ENCODE peak calls at places on chromosomes 3 and 15, in five cellular contexts. G, L, R, T and P are unnamed samples.

GRCh38 chr15:71390101-71390500 is 274.8 kb downstream of the THSD4 start:
- DNase-seq in G (no peak), T (no peak), L (no peak), R (no peak), P (no peak)

GRCh38 chr15:32952901-32953889 is 235.4 kb downstream of the GREM1 start:
- DNase-seq in L (no peak), T (no peak), R (no peak), G (no peak), P (no peak)

GRCh38 chr15:63075072-63075995 is 32.8 kb downstream of the TPM1 start:
- DNase-seq in T (no peak), R (no peak), L (no peak), G (no peak), P (no peak)

GRCh38 chr3:13191016-13191415 is 117.8 kb upstream of the IQSEC1 start:
- DNase-seq in L (no peak), R (no peak), T (no peak), G (no peak), P (no peak)

GRCh38 chr15:63583027-63583426 is 14.2 kb upstream of the FBXL22 start:
- DNase-seq in R (no peak), L (no peak), T (no peak), G (peak; percentile 77), P (no peak)

GRCh38 chr3:46684881-46685280 is 8.6 kb downstream of the ALS2CL start:
- DNase-seq in T (no peak), R (no peak), L (no peak), G (no peak), P (no peak)

GRCh38 chr3:184737641-184738518 is 26.0 kb upstream of the MAGEF1 start:
- DNase-seq in T (no peak), G (peak; percentile 62), L (no peak), R (no peak), P (peak; percentile 56)

GRCh38 chr3:119326976-119327375 is 32.8 kb downstream of the ARHGAP31 start:
- DNase-seq in L (no peak), T (no peak), G (no peak), R (no peak), P (no peak)

GRCh38 chr3:95343228-95343627 is 1280.4 kb downstream of the NSUN3 start:
- DNase-seq in T (no peak), R (no peak), G (no peak), L (no peak), P (no peak)

GRCh38 chr15:62067448-62068044 is 769 bp downstream of the C2CD4A start:
- DNase-seq in G (no peak), R (no peak), L (no peak), T (no peak), P (peak; percentile 48)

GRCh38 chr3:72998489-72998888 is 1.9 kb downstream of the PPP4R2 start:
- DNase-seq in G (no peak), T (no peak), L (no peak), R (no peak), P (no peak)

GRCh38 chr3:9396301-9396631 is 1.1 kb upstream of the SETD5 start:
- DNase-seq in L (no peak), G (peak; percentile 84), T (peak; percentile 93), R (peak; percentile 80), P (peak; percentile 98)

GRCh38 chr15:82663186-82663600 is 16.0 kb upstream of the CPEB1 start:
- DNase-seq in T (no peak), G (peak; percentile 72), L (no peak), R (no peak), P (peak; percentile 72)

GRCh38 chr15:62773369-62774165 is 269.0 kb upstream of the TPM1 start:
- DNase-seq in L (no peak), G (no peak), R (no peak), T (no peak), P (no peak)

GRCh38 chr3:36650271-36650671 is 114.1 kb downstream of the DCLK3 start:
- DNase-seq in G (no peak), L (no peak), R (no peak), T (no peak), P (no peak)

GRCh38 chr3:71389911-71390573 is 193.5 kb downstream of the FOXP1 start:
- DNase-seq in L (peak; percentile 5), R (no peak), T (no peak), G (peak; percentile 36), P (peak; percentile 3)

GRCh38 chr3:36124118-36124796 is 256.0 kb upstream of the STAC start:
- DNase-seq in G (peak; percentile 4), T (no peak), L (no peak), R (no peak), P (peak; percentile 64)

GRCh38 chr3:126883241-126883640 is 99.7 kb upstream of the PLXNA1 start:
- DNase-seq in L (no peak), R (no peak), G (no peak), T (no peak), P (no peak)

GRCh38 chr3:29285356-29286070 is 4.6 kb downstream of the RBMS3 start:
- DNase-seq in R (no peak), G (peak; percentile 8), T (no peak), L (no peak), P (no peak)